ENCODE peak calls at places on chromosomes 5 and 9, in seven cellular contexts. E is SK-N-SH, Y is K562, N is H1, T is GM12878, Q is HCT116, H is HepG2. J is an unnamed sample. For H3K4me1, the result is how much of the 10 kb centered on the place peaks cover.

GRCh38 chr9:126591922-126592321 is 21.8 kb upstream of the LMX1B start:
- DNase-seq in E (no peak), Q (no peak), Y (no peak), T (no peak), N (no peak), H (no peak), J (no peak)

GRCh38 chr5:171116711-171117110 is 192.3 kb upstream of the TLX3 start:
- DNase-seq in N (no peak), H (no peak), Y (no peak), Q (no peak), T (no peak), E (no peak), J (no peak)

GRCh38 chr5:157914389-157914788 is 55.4 kb upstream of the CLINT1 start:
- DNase-seq in N (no peak), Y (no peak), H (no peak), Q (no peak), T (no peak), E (no peak), J (no peak)

GRCh38 chr9:90864779-90865178 is 63.2 kb downstream of the SYK start:
- DNase-seq in Y (no peak), E (no peak), Q (no peak), H (no peak), T (no peak), N (no peak), J (no peak)

GRCh38 chr5:21219255-21219654 is 1231.3 kb upstream of the CDH18 start:
- DNase-seq in H (no peak), E (no peak), Q (no peak), N (no peak), Y (no peak), T (no peak), J (no peak)

GRCh38 chr9:5013379-5013778 is 28.3 kb downstream of the JAK2 start:
- DNase-seq in N (no peak), E (no peak), Q (no peak), H (no peak), T (no peak), Y (no peak), J (no peak)

GRCh38 chr5:164097747-164098146 is 592.3 kb downstream of the MAT2B start:
- DNase-seq in N (no peak), H (no peak), E (no peak), Y (no peak), Q (no peak), T (no peak), J (no peak)

GRCh38 chr5:151141535-151141934 is 16.0 kb downstream of the ANXA6 start:
- DNase-seq in E (no peak), Y (no peak), Q (no peak), N (no peak), H (no peak), T (no peak), J (no peak)

GRCh38 chr9:126550891-126551351 is 62.8 kb upstream of the LMX1B start:
- DNase-seq in T (no peak), Y (no peak), H (no peak), N (no peak), Q (no peak), E (peak), J (no peak)

GRCh38 chr5:59351076-59351794 is 542.3 kb downstream of the PDE4D start:
- DNase-seq in E (no peak), H (no peak), Y (no peak), Q (no peak), T (no peak), N (no peak), J (no peak)

GRCh38 chr9:80066931-80067330 is 495.2 kb downstream of the TLE4 start:
- DNase-seq in N (no peak), T (no peak), Y (no peak), Q (no peak), H (no peak), E (peak), J (no peak)

GRCh38 chr5:2306711-2307110 is 424.0 kb upstream of the IRX4 start:
- DNase-seq in N (no peak), Y (no peak), Q (no peak), T (no peak), E (no peak), H (no peak), J (no peak)

GRCh38 chr9:77598510-77598909 is 49.6 kb downstream of the GNA14 start:
- DNase-seq in N (no peak), T (no peak), H (no peak), Y (no peak), E (no peak), Q (no peak), J (no peak)

GRCh38 chr5:99037668-99038067 is 108.9 kb upstream of the CHD1 start:
- DNase-seq in E (no peak), Q (no peak), T (no peak), N (no peak), Y (no peak), H (peak), J (no peak)

GRCh38 chr5:61631438-61631941 is 299.4 kb downstream of the ZSWIM6 start:
- DNase-seq in Y (no peak), N (no peak), T (no peak), H (no peak), Q (no peak), E (no peak), J (no peak)

GRCh38 chr5:169788168-169788567 is 151.1 kb downstream of the DOCK2 start:
- DNase-seq in Y (no peak), T (no peak), N (no peak), H (no peak), Q (no peak), E (no peak), J (no peak)

GRCh38 chr5:102483736-102484135 is 15.1 kb downstream of the SLCO6A1 start:
- DNase-seq in N (no peak), T (no peak), E (no peak), Y (no peak), Q (no peak), H (no peak), J (no peak)

GRCh38 chr5:108561416-108562204 is 179.7 kb upstream of the FBXL17 start:
- DNase-seq in T (no peak), E (no peak), Q (no peak), N (no peak), H (no peak), Y (no peak), J (no peak)

GRCh38 chr9:22457448-22457847 is 10.8 kb downstream of the DMRTA1 start:
- DNase-seq in H (no peak), Y (no peak), E (no peak), T (no peak), N (no peak), Q (no peak), J (no peak)

GRCh38 chr9:105069285-105070065 is 141.5 kb upstream of the ABCA1 start:
- DNase-seq in N (no peak), Q (no peak), E (no peak), T (no peak), H (peak), Y (no peak), J (no peak)

GRCh38 chr9:92242115-92242778 is 51.2 kb downstream of the IARS1 start:
- DNase-seq in T (no peak), Q (no peak), Y (no peak), H (no peak), N (no peak), E (peak), J (no peak)

GRCh38 chr5:138720840-138721239 is 32.4 kb upstream of the CTNNA1 start:
- DNase-seq in E (no peak), N (no peak), H (no peak), Y (no peak), Q (no peak), T (no peak), J (no peak)

GRCh38 chr9:103804077-103804735 is 289.9 kb upstream of the SMC2 start:
- DNase-seq in E (no peak), Q (no peak), T (no peak), N (no peak), H (no peak), Y (no peak), J (no peak)

GRCh38 chr5:73544429-73545402 is 20.7 kb downstream of the ANKRA2 start:
- DNase-seq in H (peak), Y (no peak), E (peak), Q (no peak), N (no peak), T (no peak), J (no peak)

GRCh38 chr9:97440160-97440559 is 28.3 kb downstream of the TDRD7 start:
- DNase-seq in N (no peak), E (no peak), Y (no peak), T (no peak), H (no peak), Q (no peak), J (no peak)

GRCh38 chr5:176533894-176534611 is 3.1 kb downstream of the RNF44 start:
- DNase-seq in Q (no peak), N (no peak), Y (no peak), H (peak), T (no peak), E (no peak), J (no peak)

GRCh38 chr9:22308177-22308576 is 138.4 kb upstream of the DMRTA1 start:
- DNase-seq in Y (no peak), Q (no peak), T (no peak), N (no peak), E (no peak), H (no peak), J (no peak)

GRCh38 chr5:148849461-148849860 is 23.1 kb downstream of the ADRB2 start:
- DNase-seq in E (no peak), Y (no peak), N (no peak), T (no peak), H (no peak), Q (no peak), J (no peak)

GRCh38 chr5:43129161-43129560 is 8.4 kb downstream of the ZNF131 start:
- DNase-seq in H (no peak), Y (no peak), T (no peak), N (no peak), Q (no peak), E (no peak), J (no peak)

GRCh38 chr5:85334-85995 is 6.5 kb upstream of the PLEKHG4B start:
- DNase-seq in E (no peak), T (no peak), Y (no peak), N (no peak), Q (no peak), H (no peak), J (no peak)
- TF ChIP-seq YY1 in E (no peak), T (no peak), Y (no peak), N (no peak), Q (no peak), H (no peak), J (no peak)

DNA sequence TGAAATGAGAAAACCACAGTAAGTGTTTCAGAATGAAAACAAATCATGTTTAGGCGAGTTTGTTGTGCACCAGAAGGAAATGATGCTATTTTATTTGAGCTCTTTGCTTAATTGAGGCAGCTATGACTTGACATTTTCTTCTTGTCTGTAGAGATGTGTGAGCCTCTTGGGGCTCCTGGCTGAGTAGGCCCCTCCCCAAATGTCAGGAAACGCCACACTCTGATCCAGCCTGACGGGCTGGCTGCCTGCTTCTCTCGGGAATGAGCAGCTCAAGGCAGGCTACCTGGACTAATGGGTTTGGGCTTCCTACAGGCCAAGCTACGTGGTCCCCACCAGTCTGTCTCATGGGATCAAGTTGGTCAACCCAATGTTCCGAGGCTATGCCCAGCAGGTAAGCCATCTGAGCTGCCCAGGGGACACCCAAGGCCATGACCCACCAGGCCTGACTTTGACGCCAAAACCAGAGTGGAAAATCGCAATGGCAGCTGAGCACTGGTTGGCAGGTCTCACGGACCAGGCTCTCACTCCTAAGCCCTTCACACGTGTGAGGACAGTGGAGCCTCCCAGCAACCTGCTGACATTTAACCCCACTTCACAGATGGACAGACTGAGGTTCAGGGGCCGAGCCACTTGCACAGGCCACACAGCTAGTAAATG is 29.9 kb downstream of the USP20 start:
- DNase-seq in H (no peak), Q (no peak), T (no peak), Y (no peak), N (no peak), E (no peak), J (no peak)
- H3K9ac ChIP-seq in H (no peak), Q (no peak), T (no peak), Y (peak), N (no peak), E (no peak), J (no peak)

DNA sequence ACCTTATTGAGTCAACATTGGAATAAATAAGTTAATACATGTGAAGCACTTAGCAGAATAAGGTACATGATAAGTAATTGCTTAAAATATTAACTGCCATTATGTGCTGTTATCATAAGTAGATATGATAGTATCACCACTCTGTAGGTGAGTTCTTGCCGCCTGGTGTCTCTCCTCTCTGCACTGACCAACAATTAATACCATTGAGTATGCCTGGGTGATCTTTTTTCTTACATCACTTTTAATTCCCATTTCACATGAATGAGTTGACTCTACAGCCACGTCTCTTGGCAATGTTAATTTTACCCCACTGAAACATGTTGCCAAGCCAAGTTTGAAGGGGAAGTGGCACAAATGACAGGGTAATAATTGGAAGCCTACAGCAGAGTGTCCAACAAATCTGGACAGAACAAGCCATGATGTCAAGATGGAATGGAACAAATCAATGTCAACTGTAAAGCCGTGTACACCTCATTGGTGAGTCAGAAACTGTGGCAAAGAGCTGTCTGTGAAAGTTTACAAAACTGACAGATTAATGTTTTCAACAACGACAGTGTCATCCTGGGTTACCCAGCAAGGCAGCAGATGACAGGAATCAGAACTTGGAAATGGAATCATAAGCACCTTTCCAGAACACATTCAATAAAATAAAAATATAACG is 331.0 kb downstream of the CTNND2 start:
- DNase-seq in N (no peak), H (no peak), T (no peak), E (no peak), Q (no peak), Y (no peak), J (no peak)
- H3K4me1 ChIP-seq in N (under half), H (under half), T (under half), E (under half), Q (under half), Y (under half), J (under half)

GRCh38 chr5:81147011-81147594 is 86.0 kb upstream of the CKMT2 start:
- DNase-seq in E (no peak), N (no peak), H (no peak), T (no peak), Q (no peak), Y (no peak), J (no peak)
- TF ChIP-seq YY1 in E (no peak), N (no peak), H (no peak), T (no peak), Q (no peak), Y (no peak), J (no peak)

GRCh38 chr9:98962181-98962560 is 18.5 kb downstream of the COL15A1 start:
- DNase-seq in Y (no peak), E (no peak), H (no peak), T (no peak), N (no peak), Q (no peak), J (no peak)
- H3K9ac ChIP-seq in Y (no peak), E (no peak), H (no peak), T (no peak), N (no peak), Q (no peak), J (no peak)

GRCh38 chr5:72159501-72159911 is 52.2 kb downstream of the MAP1B start:
- DNase-seq in Y (no peak), H (no peak), Q (no peak), N (no peak), T (no peak), E (no peak), J (no peak)
- H3K4me1 ChIP-seq in Y (under half), H (under half), Q (under half), N (under half), T (under half), E (half or more), J (under half)

J was measured in NT2/D1.